ENCODE peak calls at places on chromosomes 16 and 17, in ten cellular contexts. C is IMR-90, Y is GM23338, F is spleen, L is heart left ventricle, K is HCT116, R is psoas muscle, W is suprapubic skin, J is SK-N-SH, T is ovary. Q is an unnamed sample. For H3K27me3 and H3K4me1, the result is how much of the 10 kb centered on the place peaks cover.

GRCh38 chr17:76107507-76107906 is 3.9 kb upstream of the EXOC7 start:
- DNase-seq in R (no peak), W (no peak), J (peak), Y (no peak), T (no peak), K (peak), L (no peak), C (no peak), F (no peak), Q (no peak)

GRCh38 chr17:82351254-82351712 is 7.8 kb upstream of the TEX19 start:
- DNase-seq in J (no peak), F (no peak), W (no peak), K (no peak), Y (no peak), R (no peak), T (no peak), C (no peak), L (no peak), Q (no peak)

GRCh38 chr17:6461792-6462524 is 17.7 kb downstream of the PIMREG start:
- DNase-seq in Y (peak), J (no peak), T (no peak), L (no peak), R (no peak), F (peak), W (no peak), C (no peak), K (no peak), Q (no peak)

GRCh38 chr17:58247511-58248363 is 9.4 kb downstream of the LPO start:
- DNase-seq in W (no peak), Y (no peak), J (no peak), C (no peak), T (no peak), F (no peak), L (no peak), R (no peak), K (no peak), Q (no peak)

GRCh38 chr17:33228548-33228947 is 64.5 kb downstream of the ASIC2 start:
- DNase-seq in W (no peak), R (no peak), T (no peak), K (no peak), F (no peak), J (no peak), Y (no peak), C (no peak), L (peak), Q (no peak)

GRCh38 chr17:56130030-56130429 is 23.2 kb upstream of the ANKFN1 start:
- DNase-seq in L (no peak), J (no peak), T (no peak), W (no peak), C (no peak), Y (peak), R (no peak), F (no peak), K (no peak), Q (no peak)

GRCh38 chr16:21145738-21146137 is 4.9 kb downstream of the DNAH3 start:
- DNase-seq in C (no peak), F (no peak), L (no peak), Y (no peak), J (no peak), T (no peak), K (no peak), W (no peak), R (no peak), Q (no peak)

GRCh38 chr16:23132921-23133532 is 16.2 kb downstream of the USP31 start:
- DNase-seq in J (no peak), L (no peak), R (no peak), F (no peak), K (no peak), Y (no peak), T (no peak), C (peak), W (no peak), Q (no peak)

GRCh38 chr16:21300309-21301167 is 22.4 kb upstream of the CRYM start:
- DNase-seq in K (peak), W (peak), T (peak), J (peak), R (peak), L (peak), F (peak), Y (peak), C (peak), Q (no peak)

GRCh38 chr17:42121066-42121769 is at the start of gene KAT2A:
- DNase-seq in W (no peak), C (peak), L (peak), J (peak), F (peak), R (peak), T (peak), K (peak), Y (peak), Q (peak)

GRCh38 chr17:69719474-69720048 is 305.1 kb downstream of the MAP2K6 start:
- DNase-seq in R (no peak), K (no peak), W (no peak), T (no peak), C (no peak), J (no peak), F (no peak), Y (no peak), L (no peak), Q (no peak)
- H3K27me3 ChIP-seq in R (under half), K (under half), W (under half), T (under half), C (under half), J (under half), F (under half), Y (under half), L (under half), Q (under half)

GRCh38 chr16:8952281-8952751 is 11.4 kb downstream of the USP7 start:
- DNase-seq in R (no peak), W (no peak), K (no peak), L (no peak), C (no peak), T (no peak), J (no peak), F (no peak), Y (no peak), Q (no peak)
- H3K4me1 ChIP-seq in R (half or more), W (half or more), K (under half), L (under half), C (under half), T (under half), J (half or more), F (half or more), Y (half or more), Q (half or more)

GRCh38 chr17:1095853-1096675 is 83.7 kb downstream of the ABR start:
- DNase-seq in C (no peak), W (no peak), R (no peak), J (no peak), F (peak), Y (no peak), L (no peak), K (no peak), T (no peak), Q (no peak)
- H3K4me3 ChIP-seq in C (no peak), W (no peak), R (no peak), J (no peak), F (no peak), Y (no peak), L (no peak), K (no peak), T (no peak), Q (no peak)

GRCh38 chr17:73156887-73157870 is 7.6 kb upstream of the SSTR2 start:
- DNase-seq in K (no peak), W (no peak), R (no peak), L (no peak), F (no peak), Y (no peak), J (peak), T (no peak), C (no peak), Q (no peak)
- H3K27me3 ChIP-seq in K (under half), W (under half), R (under half), L (under half), F (under half), Y (under half), J (under half), T (under half), C (under half), Q (under half)

DNA sequence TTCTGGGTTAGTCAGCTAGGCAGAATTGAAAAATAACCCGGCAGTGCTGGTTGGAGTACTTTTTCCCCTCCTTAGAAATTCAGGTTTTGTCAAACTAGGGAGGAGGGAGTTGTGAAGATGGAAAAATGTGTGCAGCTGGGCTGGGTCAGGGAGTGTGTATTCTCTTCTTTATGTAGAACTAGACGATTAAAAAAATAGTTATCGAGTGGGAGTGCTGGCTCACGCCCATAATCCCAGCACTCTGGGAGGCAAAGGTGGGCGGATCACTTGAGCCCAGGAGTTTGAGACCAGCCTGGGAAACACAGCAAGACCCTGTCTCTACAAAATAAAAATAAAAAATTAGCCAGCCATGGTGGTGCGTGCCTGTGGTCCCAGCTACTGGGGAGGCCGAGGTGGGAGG is 106.4 kb downstream of the GNAO1 start:
- DNase-seq in R (no peak), K (no peak), F (no peak), W (no peak), Y (no peak), L (no peak), C (no peak), T (no peak), J (no peak), Q (no peak)
- H3K4me1 ChIP-seq in R (under half), K (under half), F (under half), W (under half), Y (under half), L (under half), C (under half), T (under half), J (half or more), Q (under half)

GRCh38 chr17:16215965-16216316 is 607 bp upstream of the NCOR1 start:
- DNase-seq in T (no peak), W (no peak), Y (peak), F (no peak), L (no peak), R (no peak), J (no peak), K (peak), C (no peak), Q (no peak)
- H3K4me3 ChIP-seq in T (peak), W (peak), Y (peak), F (peak), L (peak), R (peak), J (peak), K (peak), C (peak), Q (peak)

GRCh38 chr17:909642-910323 is 69.8 kb downstream of the NXN start:
- DNase-seq in J (no peak), C (no peak), R (no peak), W (peak), Y (no peak), K (no peak), L (no peak), F (no peak), T (no peak), Q (no peak)

GRCh38 chr17:913207-913606 is 66.4 kb downstream of the NXN start:
- DNase-seq in K (no peak), J (no peak), F (no peak), W (no peak), C (no peak), R (no peak), T (no peak), Y (no peak), L (no peak), Q (no peak)

GRCh38 chr17:910503-911194 is 68.9 kb downstream of the NXN start:
- DNase-seq in L (no peak), R (no peak), Y (no peak), C (no peak), W (no peak), J (no peak), K (no peak), T (no peak), F (no peak), Q (no peak)

GRCh38 chr17:902463-902862 is 77.1 kb downstream of the NXN start:
- DNase-seq in W (no peak), K (no peak), Y (peak), T (no peak), J (no peak), C (no peak), F (no peak), L (no peak), R (no peak), Q (no peak)

DNA sequence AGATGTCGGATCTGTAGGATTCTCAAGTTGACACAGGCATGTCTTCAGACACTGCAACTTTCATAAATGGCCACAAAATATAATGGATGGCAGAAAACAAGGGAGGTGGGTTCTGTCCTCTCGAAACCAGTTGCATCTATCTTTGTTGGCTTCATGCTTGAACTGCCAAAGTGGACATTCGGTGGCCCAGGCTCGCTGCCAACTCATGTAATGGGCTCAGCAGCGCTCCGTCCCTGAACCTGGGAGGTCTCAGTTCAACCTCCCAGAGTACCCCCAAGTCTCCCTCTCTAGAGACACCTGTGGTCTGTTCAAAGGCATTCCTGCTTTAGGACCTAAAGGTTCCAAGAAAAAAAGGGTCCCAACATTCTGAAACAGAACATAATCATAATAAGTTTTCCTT is 71.9 kb downstream of the NXN start:
- DNase-seq in R (no peak), J (no peak), K (no peak), T (no peak), W (no peak), Y (no peak), F (no peak), C (no peak), L (no peak), Q (no peak)
- H3K27me3 ChIP-seq in R (under half), J (under half), K (under half), T (under half), W (under half), Y (under half), F (under half), C (under half), L (under half), Q (under half)

GRCh38 chr17:8466873-8467272 is 31.2 kb downstream of the NDEL1 start:
- DNase-seq in L (no peak), K (no peak), Y (no peak), J (no peak), R (no peak), T (no peak), C (no peak), W (no peak), F (no peak), Q (no peak)
- H3K4me1 ChIP-seq in L (under half), K (under half), Y (under half), J (under half), R (under half), T (under half), C (under half), W (half or more), F (under half), Q (under half)

GRCh38 chr17:48612456-48612853 is 1.6 kb upstream of the HOXB7 start:
- DNase-seq in L (no peak), T (no peak), R (no peak), Y (no peak), C (peak), K (no peak), F (no peak), W (no peak), J (no peak), Q (no peak)
- H3K4me3 ChIP-seq in L (no peak), T (peak), R (peak), Y (no peak), C (peak), K (peak), F (no peak), W (peak), J (no peak), Q (peak)

GRCh38 chr16:1143761-1144450 is 9.0 kb upstream of the CACNA1H start:
- DNase-seq in J (no peak), Y (no peak), F (no peak), W (no peak), K (no peak), T (peak), L (no peak), C (no peak), R (no peak), Q (no peak)

GRCh38 chr16:1145383-1146100 is 7.4 kb upstream of the CACNA1H start:
- DNase-seq in J (no peak), W (no peak), R (no peak), Y (no peak), L (no peak), T (peak), K (no peak), F (no peak), C (no peak), Q (no peak)

GRCh38 chr16:1146409-1146808 is 6.5 kb upstream of the CACNA1H start:
- DNase-seq in F (no peak), T (peak), R (no peak), L (no peak), C (no peak), W (no peak), Y (peak), K (no peak), J (no peak), Q (no peak)

GRCh38 chr16:1142911-1143310 is 10.0 kb upstream of the CACNA1H start:
- DNase-seq in Y (no peak), K (no peak), F (no peak), J (no peak), L (no peak), R (no peak), W (no peak), T (no peak), C (no peak), Q (no peak)

GRCh38 chr16:1144476-1145382 is 8.2 kb upstream of the CACNA1H start:
- DNase-seq in C (no peak), K (no peak), J (no peak), R (no peak), T (no peak), Y (no peak), W (no peak), L (no peak), F (no peak), Q (no peak)
- H3K27me3 ChIP-seq in C (under half), K (under half), J (half or more), R (under half), T (under half), Y (under half), W (half or more), L (under half), F (under half), Q (under half)

Q was measured in effector memory CD4-positive, alpha-beta T cell.